ENCODE peak calls at places on chromosomes 7 and 10, in six cellular contexts. I is IMR-90, Q is PC-3, K is neural progenitor cell, E is psoas muscle, U is mucosa of descending colon. D is an unnamed sample. For H3K4me1, the result is how much of the 10 kb centered on the place peaks cover.

GRCh38 chr7:41185851-41186250 is 517.0 kb downstream of the INHBA start:
- DNase-seq in E (no peak), Q (peak), U (no peak), K (no peak), I (no peak), D (no peak)

GRCh38 chr7:98674881-98675280 is 57.8 kb downstream of the NPTX2 start:
- DNase-seq in Q (no peak), E (no peak), I (no peak), K (no peak), U (no peak), D (no peak)

GRCh38 chr7:134957005-134957404 is 29.3 kb upstream of the AGBL3 start:
- DNase-seq in E (no peak), K (no peak), I (no peak), U (no peak), Q (no peak), D (no peak)

GRCh38 chr7:50788393-50788792 is 5.7 kb upstream of the GRB10 start:
- DNase-seq in K (no peak), I (no peak), E (no peak), Q (no peak), U (no peak), D (no peak)

GRCh38 chr10:77898323-77899079 is 28.1 kb downstream of the DLG5 start:
- DNase-seq in E (no peak), Q (no peak), U (no peak), I (no peak), K (peak), D (no peak)

GRCh38 chr7:24732646-24733413 is 24.4 kb downstream of the GSDME start:
- DNase-seq in I (peak), U (no peak), Q (peak), E (no peak), K (no peak), D (no peak)

GRCh38 chr7:78386520-78386919 is 587.9 kb downstream of the PHTF2 start:
- DNase-seq in K (no peak), U (no peak), E (no peak), Q (no peak), I (no peak), D (no peak)

GRCh38 chr7:27046854-27047549 is 48.8 kb downstream of the HOXA1 start:
- DNase-seq in E (no peak), K (no peak), U (no peak), Q (peak), I (peak), D (no peak)

GRCh38 chr7:140810830-140811556 is 113.7 kb downstream of the BRAF start:
- DNase-seq in I (peak), K (peak), U (peak), E (no peak), Q (peak), D (peak)

GRCh38 chr10:108911814-108912541 is 1011.3 kb downstream of the XPNPEP1 start:
- DNase-seq in K (peak), U (peak), Q (peak), I (peak), E (peak), D (peak)

GRCh38 chr7:131027287-131027773 is 293.3 kb upstream of the KLF14 start:
- DNase-seq in U (no peak), I (peak), Q (no peak), K (no peak), E (peak), D (peak)

GRCh38 chr10:113094114-113094486 is 144.1 kb downstream of the TCF7L2 start:
- DNase-seq in K (no peak), I (peak), Q (peak), U (no peak), E (no peak), D (peak)

GRCh38 chr7:21371371-21371770 is 56.5 kb upstream of the SP4 start:
- DNase-seq in Q (no peak), K (peak), E (no peak), I (no peak), U (no peak), D (no peak)

GRCh38 chr10:60041489-60042133 is 135.3 kb upstream of the CCDC6 start:
- DNase-seq in E (no peak), Q (no peak), I (no peak), U (no peak), K (no peak), D (no peak)

GRCh38 chr10:72796042-72796441 is 97.5 kb upstream of the OIT3 start:
- DNase-seq in U (no peak), Q (peak), E (no peak), I (peak), K (no peak), D (no peak)

GRCh38 chr7:151245360-151246160 is 2.9 kb downstream of the SMARCD3 start:
- DNase-seq in U (no peak), I (no peak), E (peak), Q (peak), K (peak), D (peak)

GRCh38 chr7:22589641-22590141 is 89.7 kb upstream of the STEAP1B start:
- DNase-seq in U (no peak), E (peak), I (peak), K (peak), Q (peak), D (no peak)

GRCh38 chr10:106705576-106706526 is 458.7 kb downstream of the SORCS1 start:
- DNase-seq in E (no peak), I (peak), K (peak), U (peak), Q (peak), D (peak)

GRCh38 chr7:89623018-89623672 is 531.1 kb upstream of the STEAP1 start:
- DNase-seq in E (no peak), Q (peak), I (peak), K (peak), U (peak), D (peak)

GRCh38 chr10:493391-494148 is 195.9 kb downstream of the DIP2C start:
- DNase-seq in U (no peak), I (no peak), Q (no peak), E (no peak), K (no peak), D (no peak)

GRCh38 chr7:79553811-79554555 is 100.5 kb upstream of the MAGI2 start:
- DNase-seq in I (peak), U (no peak), Q (peak), K (no peak), E (no peak), D (no peak)

GRCh38 chr7:75756340-75757297 is 15.4 kb downstream of the CCL26 start:
- DNase-seq in K (peak), Q (peak), E (no peak), I (peak), U (peak), D (peak)

GRCh38 chr7:32618470-32618869 is 123.2 kb downstream of the AVL9 start:
- DNase-seq in K (no peak), U (no peak), E (no peak), I (no peak), Q (no peak), D (no peak)

GRCh38 chr10:822661-823367 is 108.7 kb downstream of the LARP4B start:
- DNase-seq in Q (no peak), E (no peak), K (no peak), U (no peak), I (no peak), D (no peak)

GRCh38 chr7:45087301-45088145 is 1.2 kb downstream of the NACAD start:
- DNase-seq in E (peak), U (no peak), Q (no peak), I (no peak), K (no peak), D (no peak)

GRCh38 chr7:115040526-115040925 is 118.6 kb downstream of the MDFIC start:
- DNase-seq in U (no peak), K (no peak), Q (no peak), E (no peak), I (no peak), D (no peak)

GRCh38 chr10:90197766-90198165 is 496.4 kb downstream of the KIF20B start:
- DNase-seq in Q (peak), U (no peak), I (peak), K (no peak), E (no peak), D (no peak)

GRCh38 chr7:119254741-119255140 is 1018.2 kb upstream of the KCND2 start:
- DNase-seq in I (no peak), U (no peak), E (no peak), Q (peak), K (no peak), D (peak)

GRCh38 chr7:102008535-102009262 is 191.3 kb downstream of the CUX1 start:
- DNase-seq in U (peak), K (no peak), I (no peak), Q (peak), E (no peak), D (no peak)

GRCh38 chr10:4344544-4344994 is 481.4 kb upstream of the AKR1E2 start:
- DNase-seq in U (no peak), K (no peak), E (peak), I (peak), Q (peak), D (peak)

GRCh38 chr7:158245724-158246041 is 341.9 kb downstream of the PTPRN2 start:
- DNase-seq in I (no peak), E (peak), Q (no peak), U (no peak), K (no peak), D (no peak)

GRCh38 chr7:35753761-35754603 is 46.9 kb upstream of the SEPTIN7 start:
- DNase-seq in I (peak), U (peak), K (no peak), E (peak), Q (no peak), D (peak)

GRCh38 chr10:17022898-17023297 is 106.7 kb downstream of the CUBN start:
- DNase-seq in E (no peak), I (no peak), K (no peak), U (no peak), Q (no peak), D (peak)

GRCh38 chr10:4138146-4138721 is 353.2 kb upstream of the KLF6 start:
- DNase-seq in Q (no peak), I (no peak), E (no peak), U (no peak), K (no peak), D (no peak)

GRCh38 chr10:13993169-13993568 is 337.6 kb downstream of the FRMD4A start:
- DNase-seq in U (peak), E (no peak), K (no peak), Q (no peak), I (peak), D (no peak)

GRCh38 chr7:127751062-127751722 is 99.2 kb downstream of the SND1 start:
- DNase-seq in K (peak), E (no peak), U (no peak), Q (no peak), I (peak), D (no peak)

GRCh38 chr10:110667620-110668343 is 23.6 kb downstream of the RBM20 start:
- DNase-seq in Q (no peak), K (peak), E (peak), I (no peak), U (no peak), D (no peak)
- H3K4me1 ChIP-seq in Q (under half), K (under half), E (half or more), I (under half), U (under half), D (under half)

GRCh38 chr7:142873281-142873784 is 12.2 kb downstream of the TRPV6 start:
- DNase-seq in K (peak), E (no peak), I (no peak), Q (peak), U (no peak), D (peak)
- TF ChIP-seq CTCF in K (peak), E (peak), I (no peak), Q (peak), U (no peak), D (peak)

GRCh38 chr7:37110641-37111421 is 337.8 kb downstream of the ELMO1 start:
- DNase-seq in K (no peak), I (no peak), U (no peak), E (no peak), Q (no peak), D (no peak)

GRCh38 chr7:37107047-37107446 is 341.6 kb downstream of the ELMO1 start:
- DNase-seq in U (no peak), I (no peak), K (no peak), E (no peak), Q (no peak), D (no peak)

GRCh38 chr7:37109016-37109415 is 339.6 kb downstream of the ELMO1 start:
- DNase-seq in Q (no peak), I (no peak), U (no peak), E (no peak), K (no peak), D (no peak)

GRCh38 chr7:37109853-37110252 is 338.8 kb downstream of the ELMO1 start:
- DNase-seq in Q (no peak), E (no peak), U (no peak), K (peak), I (no peak), D (no peak)

DNA sequence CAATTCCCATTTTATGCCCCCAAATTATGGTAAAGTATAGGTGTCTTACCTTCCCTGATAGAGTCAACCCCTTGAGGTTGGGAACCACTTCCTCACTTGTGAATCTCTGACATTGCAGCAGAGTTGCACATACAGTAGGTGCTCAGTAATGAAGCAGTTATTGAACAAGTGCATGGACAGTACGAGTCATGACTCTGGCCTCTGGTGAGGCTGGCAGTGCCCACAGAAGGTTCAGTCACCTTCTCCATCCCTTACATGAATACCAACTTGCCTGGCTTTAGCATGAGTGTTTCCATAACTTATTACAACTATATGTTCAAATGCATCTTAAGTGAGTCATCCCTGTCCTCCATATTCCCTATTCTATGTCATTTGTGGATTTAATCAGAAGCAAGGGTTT is 340.0 kb downstream of the ELMO1 start:
- DNase-seq in U (no peak), E (no peak), I (no peak), K (no peak), Q (no peak), D (no peak)
- H3K4me1 ChIP-seq in U (under half), E (under half), I (under half), K (under half), Q (under half), D (under half)

GRCh38 chr10:129207276-129207675 is 259.8 kb upstream of the MGMT start:
- DNase-seq in E (no peak), I (no peak), Q (no peak), K (no peak), U (no peak), D (no peak)
- TF ChIP-seq CTCF in E (no peak), I (no peak), Q (no peak), K (no peak), U (no peak), D (no peak)

DNA sequence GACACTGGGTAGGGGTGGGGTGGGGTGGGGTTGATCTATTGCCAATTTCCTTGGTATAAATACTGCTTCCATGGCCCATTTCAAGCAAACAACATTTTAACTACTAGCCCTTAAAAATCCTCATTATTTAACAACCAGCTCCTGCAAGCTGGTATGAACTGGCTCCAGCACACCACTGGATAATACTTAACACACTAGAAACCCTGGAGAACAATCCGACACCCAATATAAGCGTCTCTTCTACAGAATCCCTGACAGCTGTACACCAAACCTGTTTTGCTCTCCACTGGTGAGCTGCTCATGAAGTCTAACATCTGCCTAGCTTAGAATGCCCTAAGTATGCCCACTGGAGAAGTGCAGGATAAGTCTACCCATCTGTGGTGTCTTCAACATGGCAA is 116.8 kb downstream of the HIPK2 start:
- DNase-seq in Q (no peak), E (no peak), K (no peak), U (peak), I (no peak), D (no peak)
- H3K4me1 ChIP-seq in Q (under half), E (under half), K (under half), U (under half), I (under half), D (under half)

DNA sequence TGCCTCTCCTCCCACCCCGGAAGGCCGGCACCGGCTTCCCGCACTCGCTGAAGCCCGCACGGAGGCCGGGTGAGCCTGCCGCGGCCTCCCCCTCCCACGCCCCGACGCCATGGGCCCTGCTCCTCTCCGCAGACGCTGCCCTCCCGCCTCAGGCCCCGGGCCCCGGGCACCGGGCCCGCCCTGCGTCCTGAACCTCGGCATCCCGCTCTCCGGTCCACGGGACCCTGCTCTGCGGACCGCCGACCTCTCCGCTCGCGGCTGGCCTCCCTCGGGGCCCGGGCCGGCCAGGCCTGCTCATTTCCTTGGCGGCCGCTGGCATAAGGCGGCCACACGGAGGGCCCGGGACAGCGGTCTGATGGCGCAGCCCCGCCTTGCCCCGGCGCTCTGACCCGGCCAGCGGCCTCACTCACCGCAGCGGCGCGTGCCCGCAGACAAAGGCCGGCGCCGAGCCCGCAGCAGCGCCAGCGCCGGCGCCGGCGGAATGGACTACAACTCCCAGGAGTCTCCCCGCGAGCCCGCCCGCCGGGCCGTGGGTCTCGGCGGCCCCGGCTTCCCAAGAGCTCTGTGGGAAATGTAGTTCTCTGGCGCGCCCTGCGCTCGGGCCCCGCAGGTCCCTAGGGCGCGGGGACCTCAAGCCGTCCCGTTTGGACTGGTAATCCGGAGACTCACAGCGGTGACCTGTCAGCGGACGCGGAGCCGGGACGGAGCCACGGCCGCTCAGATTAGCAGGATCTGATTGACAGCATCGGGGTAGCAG is at the start of gene ZNF32:
- DNase-seq in K (peak), Q (peak), U (peak), E (peak), I (peak), D (peak)
- TF ChIP-seq CTCF in K (no peak), Q (no peak), U (no peak), E (no peak), I (no peak), D (no peak)

GRCh38 chr10:114541081-114541833 is 116.8 kb downstream of the ABLIM1 start:
- DNase-seq in K (no peak), I (peak), Q (peak), U (peak), E (peak), D (no peak)
- H3K4me1 ChIP-seq in K (under half), I (under half), Q (under half), U (under half), E (under half), D (under half)

GRCh38 chr7:105594034-105594433 is 12.7 kb upstream of the EFCAB10 start:
- DNase-seq in Q (peak), I (no peak), U (no peak), K (no peak), E (no peak), D (peak)
- TF ChIP-seq CTCF in Q (peak), I (no peak), U (no peak), K (peak), E (no peak), D (peak)